ENCODE peak calls at places on chromosomes 3 and 15, in four cellular contexts. F, A, D and U are unnamed samples.

GRCh38 chr3:184884359-184885017 is 72.5 kb downstream of the VPS8 start:
- DNase-seq in A (no peak), F (no peak), D (no peak), U (peak)

GRCh38 chr15:69055251-69055650 is 40.8 kb downstream of the NOX5 start:
- DNase-seq in A (no peak), F (no peak), D (no peak), U (no peak)

GRCh38 chr3:152190636-152191183 is 78.0 kb upstream of the MBNL1 start:
- DNase-seq in A (peak), D (no peak), F (no peak), U (no peak)

GRCh38 chr3:180036678-180037455 is at the start of gene PEX5L:
- DNase-seq in F (peak), A (peak), D (no peak), U (no peak)

GRCh38 chr3:99351097-99351496 is 287.3 kb upstream of the COL8A1 start:
- DNase-seq in F (no peak), A (no peak), D (no peak), U (no peak)

GRCh38 chr3:123657578-123657977 is 72.7 kb upstream of the HACD2 start:
- DNase-seq in F (no peak), A (no peak), D (no peak), U (no peak)

GRCh38 chr15:41969851-41970431 is 2.4 kb downstream of the EHD4 start:
- DNase-seq in D (no peak), A (no peak), F (no peak), U (peak)

GRCh38 chr3:141231101-141231922 is at the start of gene PXYLP1:
- DNase-seq in F (peak), D (peak), A (peak), U (peak)

GRCh38 chr3:48429416-48430358 is at the start of gene PLXNB1:
- DNase-seq in D (peak), F (peak), A (peak), U (no peak)

GRCh38 chr15:45743309-45744041 is 108.6 kb downstream of the SQOR start:
- DNase-seq in A (no peak), F (no peak), D (no peak), U (no peak)

GRCh38 chr15:83158393-83158792 is 49.2 kb downstream of the HDGFL3 start:
- DNase-seq in A (peak), F (no peak), D (no peak), U (no peak)
- TF ChIP-seq NFIC in A (no peak), F (no peak), D (no peak), U (no peak)

DNA sequence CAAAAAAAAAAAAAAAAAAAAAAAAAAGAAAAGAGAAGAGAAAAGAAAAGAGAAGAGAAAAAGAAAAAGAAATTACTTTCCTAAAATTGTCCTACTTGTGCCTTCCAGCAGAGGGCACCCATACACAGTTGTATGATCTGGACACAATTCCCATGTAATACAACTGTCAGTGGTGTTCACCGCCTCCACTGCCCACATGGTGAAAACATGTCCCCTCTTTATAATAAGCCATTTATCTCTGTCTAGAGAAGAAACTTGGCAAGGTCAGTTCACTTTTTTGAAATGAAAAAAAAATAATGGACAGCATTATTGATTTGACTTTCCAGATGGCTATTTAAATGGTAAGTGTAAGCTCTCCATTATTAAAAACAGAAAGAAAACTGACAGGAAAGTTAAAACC is 459.4 kb downstream of the GBE1 start:
- DNase-seq in D (peak), F (peak), A (peak), U (no peak)
- TF ChIP-seq NFIC in D (no peak), F (peak), A (no peak), U (no peak)

GRCh38 chr3:124813541-124813940 is 73.6 kb downstream of the ITGB5 start:
- DNase-seq in F (no peak), A (no peak), D (no peak), U (no peak)

GRCh38 chr3:124811441-124811840 is 75.7 kb downstream of the ITGB5 start:
- DNase-seq in D (no peak), F (no peak), A (no peak), U (no peak)

GRCh38 chr3:124814620-124815421 is 72.3 kb downstream of the ITGB5 start:
- DNase-seq in F (no peak), A (peak), D (no peak), U (no peak)

GRCh38 chr3:124810970-124811369 is 76.2 kb downstream of the ITGB5 start:
- DNase-seq in A (no peak), D (no peak), F (no peak), U (no peak)

DNA sequence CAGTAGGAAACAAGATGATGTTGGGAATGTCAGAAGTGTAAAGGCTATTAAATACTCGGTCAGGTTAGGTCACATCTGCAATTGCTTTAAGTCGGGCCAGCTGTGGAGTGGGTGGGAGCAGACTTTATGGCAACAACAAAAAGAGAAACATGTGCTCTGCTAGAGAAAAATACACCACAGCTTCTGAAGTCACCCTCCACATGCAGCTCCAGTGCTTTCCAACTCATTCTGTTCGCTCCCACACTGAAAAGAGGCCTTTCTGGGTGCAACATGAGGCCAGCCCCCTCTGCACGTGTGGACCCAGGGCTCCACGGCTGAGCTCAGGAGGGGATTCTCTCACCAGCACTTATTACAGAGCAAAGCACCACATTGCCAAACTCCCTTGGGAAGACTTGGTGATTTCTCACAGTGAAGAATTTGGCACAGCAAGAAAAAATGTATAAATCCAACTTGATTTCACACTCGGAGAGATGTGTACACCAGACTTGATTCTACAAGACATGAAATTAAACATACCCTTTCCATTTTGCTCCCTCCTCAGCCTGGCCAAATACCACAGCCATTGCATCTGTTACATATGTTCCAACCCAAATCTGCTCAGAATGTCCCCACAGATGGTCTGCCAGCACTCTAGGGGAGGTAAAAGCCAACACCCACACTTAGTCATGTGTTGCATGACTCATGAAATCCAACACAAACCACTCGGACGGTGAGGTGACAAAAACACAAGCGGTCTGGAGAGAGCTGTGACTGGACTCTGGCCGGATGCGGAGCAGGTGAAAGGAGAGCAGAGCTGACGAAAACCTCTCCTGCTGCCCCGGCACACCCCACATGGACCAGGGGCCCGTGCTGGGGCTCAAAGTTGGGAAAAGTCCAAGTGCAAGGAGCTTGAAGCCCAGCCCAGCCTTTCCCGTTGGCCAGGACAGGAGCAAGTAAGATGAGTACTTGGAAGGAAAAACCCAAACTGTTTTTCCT is 74.6 kb downstream of the ITGB5 start:
- DNase-seq in F (no peak), D (peak), A (peak), U (no peak)
- TF ChIP-seq NFIC in F (peak), D (peak), A (no peak), U (no peak)

GRCh38 chr15:25731411-25731810 is 131.7 kb downstream of the ATP10A start:
- DNase-seq in D (no peak), F (no peak), A (no peak), U (no peak)
- TF ChIP-seq NFIC in D (no peak), F (no peak), A (no peak), U (no peak)

GRCh38 chr15:31871887-31872281 is 158.4 kb upstream of the CHRNA7 start:
- DNase-seq in A (no peak), F (no peak), D (no peak), U (no peak)

GRCh38 chr15:31870336-31871158 is 159.8 kb upstream of the CHRNA7 start:
- DNase-seq in A (peak), D (peak), F (peak), U (no peak)

GRCh38 chr15:31871159-31871886 is 159.0 kb upstream of the CHRNA7 start:
- DNase-seq in A (no peak), F (no peak), D (no peak), U (no peak)

GRCh38 chr15:31867536-31868442 is 162.5 kb upstream of the CHRNA7 start:
- DNase-seq in A (peak), F (peak), D (peak), U (peak)

GRCh38 chr15:31869640-31870335 is 160.5 kb upstream of the CHRNA7 start:
- DNase-seq in A (no peak), D (no peak), F (peak), U (no peak)
- TF ChIP-seq NFIC in A (no peak), D (no peak), F (no peak), U (no peak)

GRCh38 chr3:177111541-177111949 is 85.7 kb downstream of the TBL1XR1 start:
- DNase-seq in D (no peak), A (peak), F (no peak), U (no peak)
- TF ChIP-seq NFIC in D (no peak), A (peak), F (no peak), U (no peak)

DNA sequence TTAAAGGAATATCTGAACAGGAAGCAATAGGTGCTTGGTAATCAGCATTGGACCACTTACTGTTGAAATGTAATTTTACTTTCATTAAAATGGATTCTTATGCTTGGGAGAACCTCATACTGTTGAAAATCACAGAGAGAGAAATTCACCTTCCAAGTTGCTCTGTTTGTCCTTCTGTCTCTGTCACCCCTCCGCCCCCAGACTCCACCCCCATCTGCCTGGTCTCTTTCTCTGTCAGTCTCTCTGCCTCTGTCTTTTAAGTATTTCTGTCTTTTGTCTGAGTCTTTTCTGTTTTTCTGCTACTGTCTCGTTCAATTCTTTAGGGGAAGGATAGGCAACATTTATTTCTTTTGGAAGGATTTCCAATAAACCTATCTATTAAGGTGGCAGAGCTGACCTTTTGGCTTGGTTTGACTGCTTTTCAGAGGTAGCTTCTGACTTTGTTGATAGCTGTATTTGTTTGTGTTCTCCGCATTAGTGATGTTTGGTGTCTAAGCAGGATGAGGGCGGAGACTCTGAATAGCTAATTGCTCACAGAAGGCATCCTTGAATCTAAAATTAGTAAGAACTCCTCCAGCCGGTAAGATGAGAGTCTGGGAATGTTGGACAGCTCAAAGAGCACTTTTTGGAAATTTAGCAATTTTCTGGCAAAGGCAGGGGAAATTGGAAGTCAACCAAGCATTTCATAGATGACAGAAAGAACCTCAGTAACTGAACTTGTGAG is 174.2 kb downstream of the KLHL25 start:
- DNase-seq in F (no peak), A (no peak), D (no peak), U (no peak)
- TF ChIP-seq NFIC in F (no peak), A (no peak), D (no peak), U (no peak)